ENCODE peak calls at places on chromosomes 2 and 18, in ten cellular contexts. A is fibroblast of lung, V is IMR-90, P is mucosa of descending colon, Q is ascending aorta, R is transverse colon, I is choroid plexus epithelial cell, J is psoas muscle, U is NB4, M is astrocyte of the spinal cord. X is an unnamed sample.

GRCh38 chr2:113703404-113704299 is 52.8 kb downstream of the SLC35F5 start:
- DNase-seq in U (no peak), I (no peak), J (no peak), A (no peak), M (no peak), Q (no peak), R (peak), V (no peak), P (peak), X (no peak)

GRCh38 chr2:192775461-192776262 is 580.9 kb upstream of the TMEFF2 start:
- DNase-seq in R (no peak), Q (no peak), P (no peak), V (no peak), J (no peak), U (no peak), M (no peak), I (no peak), A (no peak), X (no peak)

GRCh38 chr2:73175663-73176204 is 26.6 kb upstream of the NOTO start:
- DNase-seq in I (peak), U (peak), J (peak), A (peak), V (peak), R (peak), P (peak), M (peak), Q (no peak), X (peak)

GRCh38 chr2:159146930-159147666 is 139.4 kb downstream of the WDSUB1 start:
- DNase-seq in A (no peak), V (no peak), I (no peak), P (peak), J (no peak), U (no peak), Q (no peak), R (peak), M (no peak), X (no peak)

GRCh38 chr2:231648579-231649174 is 56.0 kb downstream of the TEX44 start:
- DNase-seq in I (peak), R (peak), U (peak), M (peak), J (peak), V (peak), P (peak), A (peak), Q (peak), X (peak)

GRCh38 chr2:40118622-40119021 is 333.3 kb downstream of the SLC8A1 start:
- DNase-seq in I (no peak), U (no peak), A (no peak), V (no peak), R (peak), J (no peak), P (peak), Q (no peak), M (no peak), X (no peak)

GRCh38 chr2:66445076-66445724 is 10.3 kb downstream of the MEIS1 start:
- DNase-seq in P (no peak), I (peak), J (peak), A (peak), M (peak), Q (no peak), V (no peak), R (no peak), U (no peak), X (peak)

GRCh38 chr18:55588001-55588875 is at the start of gene TCF4:
- DNase-seq in V (peak), P (peak), U (peak), J (peak), R (peak), I (peak), Q (no peak), A (peak), M (peak), X (peak)

GRCh38 chr2:2577366-2577765 is 246.3 kb upstream of the MYT1L start:
- DNase-seq in P (no peak), R (no peak), U (no peak), J (no peak), A (no peak), M (no peak), Q (no peak), I (no peak), V (no peak), X (no peak)

GRCh38 chr2:20562540-20563225 is 88.2 kb downstream of the HS1BP3 start:
- DNase-seq in V (no peak), P (no peak), I (no peak), U (peak), J (no peak), M (no peak), Q (no peak), R (no peak), A (no peak), X (no peak)

GRCh38 chr2:179981085-179981484 is 26.0 kb downstream of the CWC22 start:
- DNase-seq in P (no peak), M (peak), Q (no peak), A (peak), I (peak), J (no peak), R (no peak), V (peak), U (no peak), X (peak)

GRCh38 chr2:165863816-165864221 is 69.8 kb upstream of the GALNT3 start:
- DNase-seq in V (no peak), I (no peak), P (no peak), A (no peak), U (no peak), Q (no peak), M (no peak), J (no peak), R (no peak), X (no peak)

GRCh38 chr2:231364961-231365810 is 30.3 kb upstream of the B3GNT7 start:
- DNase-seq in V (peak), Q (no peak), U (no peak), M (peak), P (no peak), A (peak), I (peak), J (no peak), R (peak), X (peak)

GRCh38 chr18:49886891-49887764 is 73.8 kb upstream of the ACAA2 start:
- DNase-seq in V (no peak), R (no peak), I (no peak), M (no peak), P (no peak), U (peak), Q (no peak), A (no peak), J (no peak), X (no peak)

GRCh38 chr2:18413794-18414396 is 146.6 kb downstream of the RDH14 start:
- DNase-seq in P (no peak), A (peak), M (peak), V (peak), J (no peak), U (peak), I (peak), Q (no peak), R (no peak), X (peak)

GRCh38 chr2:4002841-4003403 is 299.5 kb downstream of the DCDC2C start:
- DNase-seq in J (no peak), R (no peak), U (no peak), V (no peak), A (no peak), I (no peak), P (no peak), Q (no peak), M (no peak), X (no peak)

GRCh38 chr2:172087191-172087779 is 2.0 kb downstream of the DLX1 start:
- DNase-seq in A (no peak), R (no peak), P (no peak), I (no peak), J (no peak), M (no peak), U (no peak), Q (no peak), V (no peak), X (no peak)
- H3K4me3 ChIP-seq in A (no peak), R (no peak), P (no peak), I (no peak), J (no peak), M (no peak), U (no peak), Q (no peak), V (no peak), X (peak)

GRCh38 chr2:74384051-74384450 is 3.9 kb upstream of the DCTN1 start:
- DNase-seq in V (peak), Q (no peak), A (no peak), P (no peak), I (peak), J (no peak), R (no peak), U (no peak), M (no peak), X (peak)

GRCh38 chr2:74383254-74383653 is 3.1 kb upstream of the DCTN1 start:
- DNase-seq in V (peak), R (no peak), U (no peak), M (peak), P (no peak), A (peak), J (no peak), Q (no peak), I (peak), X (peak)

GRCh38 chr2:74387346-74387745 is 7.2 kb upstream of the DCTN1 start:
- DNase-seq in P (no peak), M (peak), A (no peak), V (peak), Q (no peak), I (no peak), U (no peak), J (no peak), R (no peak), X (peak)

GRCh38 chr2:74381751-74382150 is 1.6 kb upstream of the DCTN1 start:
- DNase-seq in U (no peak), P (no peak), V (no peak), J (no peak), M (no peak), Q (no peak), A (no peak), I (no peak), R (no peak), X (no peak)

DNA sequence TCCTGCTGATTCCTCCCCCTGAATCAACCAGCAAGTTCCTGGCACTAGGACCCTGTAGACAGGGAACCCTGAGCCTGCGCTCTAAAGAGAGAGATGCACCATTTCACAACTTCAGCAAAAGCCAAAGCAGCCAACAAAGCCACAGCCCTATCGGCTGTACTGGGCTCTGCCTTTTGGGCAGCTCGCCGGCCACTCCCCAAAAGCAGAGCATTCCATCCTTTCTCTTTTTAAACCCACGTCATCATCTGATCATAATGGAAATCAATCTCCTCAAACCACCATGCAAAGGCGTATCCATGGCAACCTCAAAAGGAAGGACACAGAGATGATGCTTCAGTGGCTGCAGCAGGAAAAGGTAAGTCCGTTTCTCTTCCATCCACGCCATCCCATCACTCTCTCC is 5.3 kb upstream of the DCTN1 start:
- DNase-seq in A (no peak), Q (no peak), M (no peak), U (no peak), J (no peak), I (no peak), P (no peak), R (no peak), V (no peak), X (peak)
- TF ChIP-seq CTCF in A (no peak), Q (no peak), M (no peak), U (no peak), J (no peak), I (no peak), P (no peak), R (no peak), V (no peak), X (no peak)

DNA sequence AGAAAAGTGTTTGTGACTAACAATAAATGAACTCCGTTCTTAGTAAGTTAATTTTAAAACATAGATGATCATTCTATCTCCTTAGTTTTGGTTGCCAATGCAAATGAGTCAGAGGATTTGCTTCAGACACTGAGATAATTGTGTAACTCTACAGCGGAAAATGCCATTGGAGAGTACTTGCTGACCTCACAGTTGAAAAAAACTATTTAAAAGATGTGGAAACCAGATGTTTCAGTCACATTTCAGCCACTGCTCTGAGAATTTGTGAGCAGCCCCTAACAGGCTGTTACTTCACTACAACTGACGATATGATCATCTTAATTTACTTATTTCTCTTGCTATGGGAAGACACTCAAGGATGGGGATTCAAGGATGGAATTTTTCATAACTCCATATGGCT is at the start of gene TNFAIP6:
- DNase-seq in U (peak), A (peak), J (no peak), Q (no peak), V (peak), R (no peak), I (peak), P (no peak), M (peak), X (peak)
- H3K4me3 ChIP-seq in U (no peak), A (peak), J (peak), Q (no peak), V (peak), R (no peak), I (peak), P (no peak), M (no peak), X (peak)

DNA sequence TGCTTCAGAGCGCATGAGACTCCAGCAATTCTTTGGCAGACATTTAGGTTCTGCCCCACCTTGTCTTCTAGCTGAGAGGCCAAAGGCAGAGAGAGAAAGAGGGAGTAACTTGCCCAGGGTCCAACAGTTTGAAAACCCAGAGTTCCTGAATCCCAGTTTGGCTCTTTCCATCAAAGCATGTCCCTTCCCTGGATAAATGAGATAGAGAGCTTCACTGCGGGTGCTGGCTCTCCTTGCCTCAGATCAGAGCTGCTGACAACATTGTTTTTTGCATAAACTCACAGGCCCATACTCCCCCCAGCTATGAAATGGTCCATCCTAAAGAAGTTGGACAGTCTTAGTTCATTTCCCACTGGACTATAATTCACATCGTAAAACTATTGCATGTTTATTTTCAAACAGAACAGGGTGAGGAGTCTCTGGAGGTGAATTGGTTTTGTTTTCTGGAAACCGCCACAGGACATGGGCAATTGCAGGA is 25.2 kb upstream of the SLC14A2 start:
- DNase-seq in R (no peak), J (no peak), U (no peak), M (peak), A (peak), V (peak), P (no peak), Q (no peak), I (peak), X (peak)
- TF ChIP-seq CTCF in R (no peak), J (no peak), U (no peak), M (no peak), A (no peak), V (no peak), P (no peak), Q (no peak), I (no peak), X (no peak)

DNA sequence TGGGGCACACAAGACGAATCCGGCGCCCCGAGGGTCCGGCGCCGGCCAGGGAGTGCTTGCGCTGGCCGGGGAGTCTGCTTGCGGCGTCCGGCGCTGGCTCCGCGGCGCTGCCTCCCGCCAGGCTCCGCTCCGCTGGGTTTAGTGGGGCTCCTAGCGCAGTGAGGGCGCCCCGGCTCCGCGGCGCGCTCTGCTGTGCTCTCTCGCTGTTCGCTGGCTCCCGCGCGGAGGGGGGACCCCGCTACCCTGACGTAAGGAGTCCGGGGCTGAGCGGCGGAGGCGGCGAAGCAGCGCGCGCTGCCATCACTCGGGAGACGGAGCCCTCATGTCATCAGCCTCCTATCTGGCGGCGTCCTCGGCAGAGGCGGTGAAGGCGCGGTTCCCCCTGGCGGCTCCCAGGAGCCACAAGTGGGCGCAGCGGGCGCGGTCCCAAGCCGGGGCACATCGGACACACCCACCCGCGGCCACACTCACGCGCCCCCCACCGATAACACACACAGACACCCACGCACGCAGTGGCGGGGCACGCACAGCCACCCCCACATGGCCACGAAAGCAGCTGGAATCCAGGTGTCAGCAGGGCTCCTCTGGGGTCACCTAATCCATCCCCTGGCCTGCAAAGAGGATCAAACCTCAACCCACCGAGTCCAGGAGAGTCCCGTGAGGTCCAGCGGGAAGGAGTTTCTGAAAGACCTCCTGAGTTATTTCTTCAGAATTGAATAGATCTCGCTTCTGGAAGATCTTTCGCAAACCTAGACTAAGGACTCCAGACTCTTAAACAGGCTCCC is at the start of gene C1QL2:
- DNase-seq in M (no peak), P (no peak), J (no peak), R (no peak), U (no peak), I (no peak), Q (no peak), A (no peak), V (no peak), X (no peak)
- H3K4me3 ChIP-seq in M (no peak), P (no peak), J (no peak), R (no peak), U (no peak), I (no peak), Q (no peak), A (no peak), V (no peak), X (no peak)

GRCh38 chr18:47602273-47602897 is 328.1 kb downstream of the SMAD2 start:
- DNase-seq in P (peak), U (no peak), M (no peak), Q (no peak), R (no peak), J (no peak), I (no peak), V (no peak), A (no peak), X (no peak)

GRCh38 chr18:47603158-47603557 is 327.3 kb downstream of the SMAD2 start:
- DNase-seq in V (no peak), J (no peak), Q (no peak), I (no peak), R (no peak), A (no peak), M (no peak), U (no peak), P (no peak), X (no peak)

GRCh38 chr18:47604041-47604440 is 326.4 kb downstream of the SMAD2 start:
- DNase-seq in U (no peak), M (no peak), A (no peak), P (no peak), J (no peak), V (no peak), Q (no peak), R (no peak), I (no peak), X (no peak)

GRCh38 chr18:47605093-47605492 is 325.4 kb downstream of the SMAD2 start:
- DNase-seq in J (no peak), P (no peak), A (no peak), Q (no peak), R (no peak), I (no peak), V (no peak), M (no peak), U (no peak), X (no peak)

DNA sequence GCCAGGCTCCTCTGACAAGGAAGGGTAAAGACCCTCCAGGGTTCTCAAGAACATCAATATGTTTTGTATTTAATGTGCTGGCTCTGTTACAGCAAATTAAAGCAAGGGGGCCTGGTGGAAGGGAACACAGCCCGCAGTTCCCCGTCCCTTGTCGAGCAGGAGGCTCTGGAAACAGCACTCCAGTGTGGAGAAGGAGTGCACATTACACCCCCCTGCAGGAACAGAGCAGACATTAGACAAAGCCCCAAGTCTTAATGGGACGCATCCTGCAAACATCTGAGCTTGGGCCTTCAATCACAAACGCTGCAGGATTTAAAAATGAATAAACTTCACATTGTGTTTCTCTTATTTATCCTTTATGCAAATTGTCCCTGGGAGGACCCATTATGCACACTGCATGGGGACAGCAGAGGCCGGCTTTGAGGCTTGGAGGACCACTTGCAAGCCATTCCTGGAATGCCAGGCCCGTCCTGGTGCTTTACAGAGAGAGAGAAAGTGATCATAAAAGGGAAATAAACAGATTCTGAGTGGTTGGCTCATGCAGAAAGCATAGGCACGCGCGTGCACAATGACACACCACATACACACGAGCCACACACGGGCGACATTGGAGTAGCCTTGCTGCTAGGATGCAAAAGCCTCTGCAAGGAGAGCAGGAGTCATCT is 328.7 kb downstream of the SMAD2 start:
- DNase-seq in M (no peak), U (no peak), Q (no peak), A (no peak), I (no peak), R (no peak), V (no peak), P (no peak), J (no peak), X (no peak)
- TF ChIP-seq CTCF in M (no peak), U (no peak), Q (no peak), A (no peak), I (no peak), R (no peak), V (no peak), P (no peak), J (no peak), X (no peak)

GRCh38 chr2:170554278-170554955 is 160.7 kb upstream of the SP5 start:
- DNase-seq in I (peak), A (peak), V (no peak), U (no peak), P (no peak), M (peak), J (peak), Q (peak), R (peak), X (peak)
- H3K4me3 ChIP-seq in I (no peak), A (no peak), V (no peak), U (no peak), P (no peak), M (no peak), J (no peak), Q (no peak), R (no peak), X (no peak)

GRCh38 chr2:71603851-71604708 is 150.7 kb downstream of the DYSF start:
- DNase-seq in A (no peak), J (peak), M (no peak), P (peak), R (no peak), I (no peak), U (no peak), Q (no peak), V (no peak), X (no peak)
- TF ChIP-seq CTCF in A (no peak), J (no peak), M (no peak), P (no peak), R (no peak), I (peak), U (peak), Q (no peak), V (no peak), X (peak)

X was measured in AG10803.